ENCODE peak calls at places on chromosomes 7 and 10, in six cellular contexts. K is A549, D is GM12878, C is K562, Y is endothelial cell of umbilical vein, G is HepG2. L is an unnamed sample.

GRCh38 chr10:77700086-77700485 is 62.5 kb upstream of the KCNMA1 start:
- DNase-seq in Y (no peak), D (no peak), C (no peak), G (no peak), K (no peak), L (no peak)

GRCh38 chr10:45547966-45548513 is 124.5 kb downstream of the ZFAND4 start:
- DNase-seq in G (no peak), D (no peak), K (no peak), C (no peak), Y (no peak), L (no peak)

GRCh38 chr10:88901610-88902327 is 21.7 kb downstream of the STAMBPL1 start:
- DNase-seq in D (peak), G (no peak), K (no peak), Y (no peak), C (no peak), L (peak)

GRCh38 chr10:49761789-49762565 is at the start of gene OGDHL:
- DNase-seq in Y (peak), K (no peak), D (no peak), G (peak), C (peak), L (peak)

GRCh38 chr10:95742529-95742884 is 13.5 kb upstream of the ENTPD1 start:
- DNase-seq in C (no peak), D (no peak), K (no peak), Y (peak), G (peak), L (no peak)

GRCh38 chr10:131729361-131729760 is 171.4 kb upstream of the PPP2R2D start:
- DNase-seq in G (no peak), Y (no peak), C (no peak), D (no peak), K (no peak), L (no peak)

GRCh38 chr10:131277969-131278368 is 33.6 kb downstream of the TCERG1L start:
- DNase-seq in K (no peak), C (no peak), D (no peak), G (no peak), Y (no peak), L (no peak)

GRCh38 chr10:110535958-110536891 is 31.3 kb upstream of the SMC3 start:
- DNase-seq in D (peak), K (no peak), G (peak), Y (peak), C (no peak), L (peak)

GRCh38 chr10:125448596-125448995 is 234.4 kb downstream of the TEX36 start:
- DNase-seq in K (peak), Y (peak), G (peak), C (peak), D (no peak), L (peak)

GRCh38 chr7:128166603-128167315 is 74.3 kb upstream of the LEP start:
- DNase-seq in C (no peak), D (no peak), Y (no peak), K (no peak), G (no peak), L (no peak)

GRCh38 chr10:24826022-24826421 is 102.3 kb upstream of the ARHGAP21 start:
- DNase-seq in Y (peak), D (no peak), K (no peak), C (no peak), G (no peak), L (peak)

GRCh38 chr10:86718556-86718955 is 37.9 kb upstream of the BMPR1A start:
- DNase-seq in C (no peak), D (no peak), G (no peak), Y (no peak), K (no peak), L (no peak)

GRCh38 chr7:135877799-135878198 is 99.4 kb downstream of the MTPN start:
- DNase-seq in Y (no peak), C (no peak), D (peak), G (no peak), K (no peak), L (peak)

GRCh38 chr10:81909453-81909852 is 34.5 kb downstream of the NRG3 start:
- DNase-seq in G (no peak), K (no peak), D (no peak), C (no peak), Y (no peak), L (no peak)

GRCh38 chr7:100678291-100678984 is 4.9 kb downstream of the GNB2 start:
- DNase-seq in Y (no peak), D (no peak), G (no peak), C (peak), K (no peak), L (peak)

GRCh38 chr10:75461672-75462649 is 30.5 kb downstream of the LRMDA start:
- DNase-seq in Y (no peak), D (no peak), K (no peak), G (no peak), C (no peak), L (no peak)

DNA sequence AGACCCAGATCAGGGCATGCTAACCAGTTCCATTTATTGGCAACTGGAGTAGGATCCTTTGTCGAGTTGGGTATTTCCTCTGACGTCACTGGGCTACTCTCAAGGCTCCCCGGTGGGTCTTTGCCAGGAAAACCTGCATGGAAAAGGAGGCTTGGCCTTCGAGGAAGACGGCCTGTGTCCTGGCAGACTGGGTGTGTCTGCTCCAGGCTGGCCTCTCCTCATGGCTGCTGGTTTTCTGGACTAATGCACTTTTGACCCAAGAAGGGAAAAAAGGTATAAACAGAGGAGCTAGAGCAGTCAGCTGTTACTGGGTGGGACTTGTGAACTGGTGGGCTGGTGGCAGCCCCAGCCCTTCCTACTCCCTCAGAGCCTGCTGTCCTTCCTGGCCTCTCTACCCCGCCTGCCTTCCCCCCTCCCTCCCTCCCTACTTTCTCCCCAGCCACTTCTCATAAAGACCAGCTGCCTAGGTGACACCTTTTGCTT is 102.0 kb upstream of the MKLN1 start:
- DNase-seq in K (peak), D (no peak), Y (peak), C (no peak), G (peak), L (no peak)
- TF ChIP-seq MYC in K (no peak), D (no peak), Y (no peak), C (no peak), G (no peak), L (no peak)

DNA sequence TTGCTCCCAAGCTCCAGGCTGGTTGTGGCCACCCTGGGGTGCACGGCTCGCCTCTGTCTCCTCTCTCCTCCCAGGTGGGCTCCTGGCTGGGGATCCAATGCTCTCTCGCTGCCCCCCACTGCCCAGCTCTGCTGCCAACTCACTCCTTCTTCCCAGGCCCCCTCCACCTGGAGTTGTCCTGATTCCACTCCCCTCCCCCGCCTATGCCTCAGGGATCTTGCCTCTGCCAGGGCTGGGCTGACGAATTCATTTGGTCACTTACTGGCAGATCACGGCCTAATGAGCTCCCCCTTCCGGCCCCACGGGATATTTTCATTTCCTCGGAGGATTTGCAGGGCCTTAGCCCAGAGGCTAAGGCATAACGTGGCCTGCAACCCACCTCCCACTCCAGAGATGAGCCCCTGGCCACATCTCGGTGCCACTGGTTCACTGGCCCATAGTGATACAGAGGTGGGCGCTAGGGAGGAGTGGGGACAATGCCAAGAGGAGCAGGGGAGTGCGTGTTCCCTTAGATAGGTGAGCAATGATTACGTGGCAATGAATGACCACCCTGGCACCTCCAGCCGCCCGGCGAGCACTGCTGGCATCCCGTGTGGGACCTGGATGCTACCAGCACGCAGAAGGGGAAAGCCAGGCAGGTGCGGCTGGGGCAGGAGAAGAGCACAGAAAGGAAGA is 344.6 kb upstream of the SHH start:
- DNase-seq in G (peak), C (peak), Y (no peak), K (peak), D (no peak), L (peak)
- TF ChIP-seq CTCF in G (peak), C (peak), Y (no peak), K (peak), D (no peak), L (peak)

GRCh38 chr10:99528256-99528866 is 4.4 kb upstream of the NKX2-3 start:
- DNase-seq in G (no peak), K (no peak), C (no peak), D (no peak), Y (no peak), L (no peak)
- H3K4me3 ChIP-seq in G (no peak), K (no peak), C (no peak), D (no peak), Y (no peak), L (no peak)

DNA sequence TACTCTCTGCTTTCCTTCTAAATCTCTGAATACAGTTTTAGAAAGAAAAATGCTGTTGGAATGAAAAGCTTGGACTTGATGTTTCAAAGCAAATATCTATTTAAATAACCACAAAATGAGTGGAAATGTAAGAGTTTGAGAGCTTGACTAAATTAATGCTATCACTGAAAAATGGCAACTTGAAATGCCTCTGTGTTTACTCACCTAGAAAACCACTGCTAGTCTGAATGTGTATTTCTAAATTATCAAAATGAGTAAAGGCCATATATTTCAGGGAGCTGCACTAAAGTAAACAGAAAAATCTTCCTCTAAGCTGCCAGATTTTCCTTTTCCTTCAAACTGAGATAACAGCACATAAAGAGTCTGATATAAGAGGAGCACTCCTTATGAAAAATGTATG is 87.9 kb downstream of the DPY19L1 start:
- DNase-seq in D (no peak), Y (no peak), C (no peak), G (no peak), K (no peak), L (no peak)
- TF ChIP-seq MYC in D (no peak), Y (no peak), C (no peak), G (no peak), K (no peak), L (no peak)

DNA sequence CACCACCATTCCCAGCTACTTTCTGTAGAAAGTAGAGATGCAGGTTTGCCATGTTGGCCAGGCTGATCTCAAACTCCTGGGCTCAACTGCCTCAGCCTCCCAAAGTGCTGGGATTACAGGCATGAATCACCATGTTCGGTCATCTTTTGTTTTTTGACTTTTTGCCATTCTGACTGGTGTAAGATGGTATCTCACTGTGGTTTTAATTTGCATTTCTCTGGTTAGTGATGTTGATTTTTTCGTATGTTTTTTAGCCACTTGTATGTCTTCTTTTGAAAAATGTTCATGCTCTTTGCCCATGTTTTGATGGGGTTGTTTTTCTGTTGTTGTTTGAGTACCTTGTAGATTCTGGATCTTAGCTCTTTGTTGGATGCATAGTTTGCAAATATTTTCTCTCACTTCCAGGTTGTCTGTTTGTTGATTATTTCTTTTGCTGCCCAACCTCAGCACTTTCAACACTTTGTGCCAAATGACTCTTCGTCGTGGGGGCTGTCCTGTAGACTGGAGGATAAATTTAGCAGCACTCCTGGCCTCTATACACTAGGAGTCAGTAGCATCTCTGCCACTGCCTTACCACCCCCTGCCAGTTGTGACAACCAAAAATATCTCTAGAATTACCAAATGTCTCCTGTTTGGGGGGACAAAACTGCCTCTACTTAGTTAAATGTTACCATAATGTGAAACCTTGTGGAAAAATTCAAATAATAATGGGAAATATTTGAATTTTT is 6.5 kb upstream of the CPED1 start:
- DNase-seq in C (no peak), D (no peak), K (no peak), G (no peak), Y (no peak), L (no peak)
- TF ChIP-seq CTCF in C (peak), D (no peak), K (no peak), G (no peak), Y (no peak), L (no peak)

GRCh38 chr7:155809947-155810606 is 2.2 kb downstream of the SHH start:
- DNase-seq in Y (no peak), D (no peak), K (no peak), G (no peak), C (no peak), L (no peak)

GRCh38 chr7:155810607-155811559 is 1.4 kb downstream of the SHH start:
- DNase-seq in K (no peak), C (no peak), D (no peak), G (no peak), Y (no peak), L (no peak)

GRCh38 chr7:155807805-155808550 is 4.3 kb downstream of the SHH start:
- DNase-seq in D (no peak), C (no peak), Y (no peak), K (no peak), G (peak), L (peak)

GRCh38 chr7:155808551-155809331 is 3.5 kb downstream of the SHH start:
- DNase-seq in G (peak), Y (no peak), C (no peak), K (peak), D (no peak), L (peak)

DNA sequence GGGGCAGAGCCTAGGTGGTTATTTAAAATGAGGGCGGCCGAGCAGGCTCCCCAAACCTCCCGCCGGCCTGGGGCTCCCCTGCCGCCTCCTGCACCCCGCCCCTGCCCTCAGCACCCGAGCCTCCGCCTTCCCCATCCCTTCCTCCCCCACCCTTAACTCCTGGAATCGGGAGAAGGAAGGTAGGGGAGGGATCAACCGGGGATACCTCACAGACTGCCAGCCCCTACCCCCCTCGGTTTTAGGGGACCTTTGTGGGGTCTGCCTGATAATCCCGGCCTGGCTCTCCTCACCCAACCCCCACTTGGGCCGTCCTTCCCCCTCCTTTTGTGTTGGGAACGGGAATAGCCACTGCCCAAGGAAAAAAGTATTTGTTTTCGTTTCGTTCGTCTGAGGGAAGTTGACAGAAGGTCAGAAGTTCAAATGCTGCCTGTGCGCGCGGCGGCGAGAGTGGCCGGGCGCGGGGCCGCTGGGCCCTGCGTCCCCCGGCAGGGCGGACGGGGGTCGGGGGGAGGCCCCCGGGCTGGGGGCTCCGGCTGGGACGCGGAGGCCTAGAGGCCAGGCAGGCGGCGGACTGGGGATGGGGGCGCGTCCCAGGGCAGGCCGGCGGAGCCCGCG is 2.8 kb downstream of the SHH start:
- DNase-seq in C (no peak), G (no peak), Y (no peak), K (no peak), D (no peak), L (no peak)
- H3K4me3 ChIP-seq in C (no peak), G (peak), Y (peak), K (peak), D (no peak), L (no peak)